ENCODE peak calls at places on chromosomes 12 and 14, in six cellular contexts. One of them, this sample, is unnamed.

GRCh38 chr12:50394469-50395029 is 1.9 kb downstream of the FAM186A start:
- DNase-seq in IMR-90: no peak
- DNase-seq in H9: no peak
- DNase-seq in keratinocyte: no peak
- DNase-seq in HCT116: no peak
- DNase-seq in GM12878: no peak
- DNase-seq in this sample: no peak

GRCh38 chr12:104458645-104459555 is 2.2 kb downstream of the CHST11 start:
- DNase-seq in IMR-90: no peak
- DNase-seq in H9: no peak
- DNase-seq in keratinocyte: no peak
- DNase-seq in HCT116: no peak
- DNase-seq in GM12878: no peak
- DNase-seq in this sample: peak; percentile 81

GRCh38 chr14:61598980-61599379 is 96.3 kb upstream of the HIF1A start:
- DNase-seq in IMR-90: no peak
- DNase-seq in H9: no peak
- DNase-seq in keratinocyte: no peak
- DNase-seq in HCT116: no peak
- DNase-seq in GM12878: no peak
- DNase-seq in this sample: peak; percentile 65

GRCh38 chr12:106106892-106107291 is 31.9 kb downstream of the NUAK1 start:
- DNase-seq in IMR-90: peak; percentile 58
- DNase-seq in H9: no peak
- DNase-seq in keratinocyte: no peak
- DNase-seq in HCT116: no peak
- DNase-seq in GM12878: no peak
- DNase-seq in this sample: no peak

GRCh38 chr12:50564240-50564947 is 59.6 kb downstream of the DIP2B start:
- DNase-seq in IMR-90: no peak
- DNase-seq in H9: no peak
- DNase-seq in keratinocyte: no peak
- DNase-seq in HCT116: no peak
- DNase-seq in GM12878: no peak
- DNase-seq in this sample: no peak

GRCh38 chr12:56377989-56378316 is 15.3 kb upstream of the APOF start:
- DNase-seq in IMR-90: no peak
- DNase-seq in H9: no peak
- DNase-seq in keratinocyte: no peak
- DNase-seq in HCT116: no peak
- DNase-seq in GM12878: no peak
- DNase-seq in this sample: no peak

GRCh38 chr12:88306471-88307069 is 164.5 kb downstream of the TMTC3 start:
- DNase-seq in IMR-90: no peak
- DNase-seq in H9: no peak
- DNase-seq in keratinocyte: no peak
- DNase-seq in HCT116: no peak
- DNase-seq in GM12878: no peak
- DNase-seq in this sample: no peak

GRCh38 chr12:63400746-63401145 is 249.7 kb upstream of the AVPR1A start:
- DNase-seq in IMR-90: peak; percentile 24
- DNase-seq in H9: no peak
- DNase-seq in keratinocyte: no peak
- DNase-seq in HCT116: no peak
- DNase-seq in GM12878: no peak
- DNase-seq in this sample: no peak

GRCh38 chr14:53536446-53536845 is 383.3 kb upstream of the DDHD1 start:
- DNase-seq in IMR-90: no peak
- DNase-seq in H9: no peak
- DNase-seq in keratinocyte: no peak
- DNase-seq in HCT116: no peak
- DNase-seq in GM12878: no peak
- DNase-seq in this sample: no peak

GRCh38 chr12:43847427-43847826 is 11.5 kb downstream of the TMEM117 start:
- DNase-seq in IMR-90: peak; percentile 41
- DNase-seq in H9: no peak
- DNase-seq in keratinocyte: peak; percentile 50
- DNase-seq in HCT116: no peak
- DNase-seq in GM12878: no peak
- DNase-seq in this sample: no peak

GRCh38 chr12:122189626-122190475 is 6.9 kb downstream of the LRRC43 start:
- DNase-seq in IMR-90: no peak
- DNase-seq in H9: no peak
- DNase-seq in keratinocyte: no peak
- DNase-seq in HCT116: no peak
- DNase-seq in GM12878: no peak
- DNase-seq in this sample: no peak

GRCh38 chr12:79634957-79635471 is 55.8 kb downstream of the PAWR start:
- DNase-seq in IMR-90: no peak
- DNase-seq in H9: no peak
- DNase-seq in keratinocyte: peak; percentile 61
- DNase-seq in HCT116: no peak
- DNase-seq in GM12878: no peak
- DNase-seq in this sample: no peak

GRCh38 chr12:56645201-56645716 is 525 bp downstream of the ATP5F1B start:
- DNase-seq in IMR-90: no peak
- DNase-seq in H9: no peak
- DNase-seq in keratinocyte: no peak
- DNase-seq in HCT116: no peak
- DNase-seq in GM12878: no peak
- DNase-seq in this sample: peak; percentile 25

GRCh38 chr12:47717443-47718193 is 7.7 kb downstream of the ENDOU start:
- DNase-seq in IMR-90: peak; percentile 85
- DNase-seq in H9: peak; percentile 94
- DNase-seq in keratinocyte: no peak
- DNase-seq in HCT116: no peak
- DNase-seq in GM12878: no peak
- DNase-seq in this sample: peak; percentile 53

GRCh38 chr12:27970981-27971489 is 1.5 kb downstream of the PTHLH start:
- DNase-seq in IMR-90: no peak
- DNase-seq in H9: peak; percentile 62
- DNase-seq in keratinocyte: no peak
- DNase-seq in HCT116: no peak
- DNase-seq in GM12878: no peak
- DNase-seq in this sample: no peak

GRCh38 chr14:104693482-104694431 is 4.3 kb downstream of the INF2 start:
- DNase-seq in IMR-90: no peak
- DNase-seq in H9: no peak
- DNase-seq in keratinocyte: no peak
- DNase-seq in HCT116: no peak
- DNase-seq in GM12878: no peak
- DNase-seq in this sample: no peak

GRCh38 chr14:88270781-88271180 is 52.3 kb downstream of the KCNK10 start:
- DNase-seq in IMR-90: no peak
- DNase-seq in H9: peak; percentile 72
- DNase-seq in keratinocyte: no peak
- DNase-seq in HCT116: no peak
- DNase-seq in GM12878: no peak
- DNase-seq in this sample: no peak

GRCh38 chr12:23781118-23781517 is 168.4 kb downstream of the SOX5 start:
- DNase-seq in IMR-90: no peak
- DNase-seq in H9: no peak
- DNase-seq in keratinocyte: no peak
- DNase-seq in HCT116: no peak
- DNase-seq in GM12878: no peak
- DNase-seq in this sample: no peak

GRCh38 chr12:49538740-49539403 is at the start of gene KCNH3:
- DNase-seq in IMR-90: peak; percentile 41
- DNase-seq in H9: peak; percentile 82
- DNase-seq in keratinocyte: no peak
- DNase-seq in HCT116: peak; percentile 37
- DNase-seq in GM12878: no peak
- DNase-seq in this sample: peak; percentile 79

GRCh38 chr12:95601091-95601490 is 49.8 kb upstream of the USP44 start:
- DNase-seq in IMR-90: no peak
- DNase-seq in H9: no peak
- DNase-seq in keratinocyte: no peak
- DNase-seq in HCT116: no peak
- DNase-seq in GM12878: no peak
- DNase-seq in this sample: no peak

GRCh38 chr12:92002195-92002649 is 143.4 kb downstream of the BTG1 start:
- DNase-seq in IMR-90: peak; percentile 34
- DNase-seq in H9: no peak
- DNase-seq in keratinocyte: no peak
- DNase-seq in HCT116: no peak
- DNase-seq in GM12878: no peak
- DNase-seq in this sample: no peak

GRCh38 chr12:104414581-104415305 is 42.0 kb upstream of the CHST11 start:
- DNase-seq in IMR-90: no peak
- DNase-seq in H9: peak; percentile 85
- DNase-seq in keratinocyte: no peak
- DNase-seq in HCT116: peak; percentile 71
- DNase-seq in GM12878: no peak
- DNase-seq in this sample: no peak

GRCh38 chr14:34364201-34364600 is 97.8 kb downstream of the SPTSSA start:
- DNase-seq in IMR-90: no peak
- DNase-seq in H9: no peak
- DNase-seq in keratinocyte: peak; percentile 75
- DNase-seq in HCT116: no peak
- DNase-seq in GM12878: no peak
- DNase-seq in this sample: no peak

GRCh38 chr14:34368971-34369665 is 92.9 kb downstream of the SPTSSA start:
- DNase-seq in IMR-90: no peak
- DNase-seq in H9: no peak
- DNase-seq in keratinocyte: no peak
- DNase-seq in HCT116: no peak
- DNase-seq in GM12878: no peak
- DNase-seq in this sample: no peak

GRCh38 chr14:34365309-34365915 is 96.6 kb downstream of the SPTSSA start:
- DNase-seq in IMR-90: peak; percentile 13
- DNase-seq in H9: no peak
- DNase-seq in keratinocyte: no peak
- DNase-seq in HCT116: no peak
- DNase-seq in GM12878: no peak
- DNase-seq in this sample: no peak

GRCh38 chr14:34372766-34373165 is 89.3 kb downstream of the SPTSSA start:
- DNase-seq in IMR-90: no peak
- DNase-seq in H9: no peak
- DNase-seq in keratinocyte: no peak
- DNase-seq in HCT116: no peak
- DNase-seq in GM12878: no peak
- DNase-seq in this sample: no peak

DNA sequence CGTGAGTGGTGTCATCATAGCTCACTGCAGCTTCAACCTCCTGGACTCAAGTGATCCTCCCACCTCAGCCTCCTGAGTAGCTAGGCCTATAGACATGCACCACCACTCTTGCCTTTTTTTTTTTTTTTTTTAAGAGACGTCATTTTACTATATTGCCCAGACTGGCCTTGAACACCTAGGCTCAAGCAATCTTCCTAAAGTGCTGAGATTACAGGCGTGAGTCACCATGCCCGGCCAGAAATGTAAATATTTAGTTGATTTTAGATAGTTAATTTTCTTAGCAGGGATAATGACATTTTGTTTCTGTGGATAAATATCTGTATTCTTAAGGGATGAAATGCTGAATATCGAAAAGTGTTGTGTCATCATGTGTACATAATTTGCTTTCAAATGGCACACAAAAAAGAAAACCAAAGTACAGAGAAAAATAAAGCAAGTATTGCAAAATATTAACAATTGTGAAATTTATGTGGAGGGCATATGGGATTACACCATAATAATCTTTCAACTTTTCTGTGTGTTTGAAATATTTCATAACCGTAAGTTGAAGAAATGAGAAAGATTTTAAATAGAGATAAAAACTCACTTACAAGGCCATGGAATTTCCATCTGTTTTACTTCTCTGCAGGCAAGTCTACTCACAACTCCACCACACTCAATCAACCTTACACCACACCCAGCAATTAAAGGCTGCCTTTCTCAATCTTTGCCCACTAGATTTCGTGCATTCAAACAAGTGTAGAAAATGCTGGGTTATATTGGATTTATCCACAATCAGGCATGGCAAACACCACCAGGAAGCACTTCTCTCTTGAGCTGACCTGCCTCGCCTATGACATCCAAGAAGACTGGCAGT is 93.7 kb downstream of the SPTSSA start:
- DNase-seq in IMR-90: peak; percentile 10
- DNase-seq in H9: no peak
- DNase-seq in keratinocyte: no peak
- DNase-seq in HCT116: no peak
- DNase-seq in GM12878: no peak
- DNase-seq in this sample: no peak
- H2AFZ ChIP-seq in IMR-90: no peak overlapping the region
- H2AFZ ChIP-seq in H9: no peak overlapping the region
- H2AFZ ChIP-seq in keratinocyte: no peak overlapping the region
- H2AFZ ChIP-seq in HCT116: no peak overlapping the region
- H2AFZ ChIP-seq in GM12878: no peak overlapping the region
- H2AFZ ChIP-seq in this sample: no peak overlapping the region

GRCh38 chr12:58924652-58925051 is 4.3 kb upstream of the LRIG3 start:
- DNase-seq in IMR-90: no peak
- DNase-seq in H9: no peak
- DNase-seq in keratinocyte: no peak
- DNase-seq in HCT116: no peak
- DNase-seq in GM12878: no peak
- DNase-seq in this sample: no peak
- H3K4me1 ChIP-seq in IMR-90: no peaks in the 10 kb centered on the region
- H3K4me1 ChIP-seq in H9: no peaks in the 10 kb centered on the region
- H3K4me1 ChIP-seq in keratinocyte: peaks cover 20% of the 10 kb centered on the region
- H3K4me1 ChIP-seq in HCT116: peaks cover 8% of the 10 kb centered on the region
- H3K4me1 ChIP-seq in GM12878: peaks cover 3% of the 10 kb centered on the region
- H3K4me1 ChIP-seq in this sample: no peaks in the 10 kb centered on the region

GRCh38 chr12:13980548-13981295 is 680 bp downstream of the GRIN2B start:
- DNase-seq in IMR-90: no peak
- DNase-seq in H9: peak; percentile 53
- DNase-seq in keratinocyte: no peak
- DNase-seq in HCT116: no peak
- DNase-seq in GM12878: no peak
- DNase-seq in this sample: no peak
- H2AFZ ChIP-seq in IMR-90: no peak overlapping the region
- H2AFZ ChIP-seq in H9: no peak overlapping the region
- H2AFZ ChIP-seq in keratinocyte: no peak overlapping the region
- H2AFZ ChIP-seq in HCT116: peak overlapping the region; percentile 81
- H2AFZ ChIP-seq in GM12878: no peak overlapping the region
- H2AFZ ChIP-seq in this sample: peak overlapping the region; percentile 28

DNA sequence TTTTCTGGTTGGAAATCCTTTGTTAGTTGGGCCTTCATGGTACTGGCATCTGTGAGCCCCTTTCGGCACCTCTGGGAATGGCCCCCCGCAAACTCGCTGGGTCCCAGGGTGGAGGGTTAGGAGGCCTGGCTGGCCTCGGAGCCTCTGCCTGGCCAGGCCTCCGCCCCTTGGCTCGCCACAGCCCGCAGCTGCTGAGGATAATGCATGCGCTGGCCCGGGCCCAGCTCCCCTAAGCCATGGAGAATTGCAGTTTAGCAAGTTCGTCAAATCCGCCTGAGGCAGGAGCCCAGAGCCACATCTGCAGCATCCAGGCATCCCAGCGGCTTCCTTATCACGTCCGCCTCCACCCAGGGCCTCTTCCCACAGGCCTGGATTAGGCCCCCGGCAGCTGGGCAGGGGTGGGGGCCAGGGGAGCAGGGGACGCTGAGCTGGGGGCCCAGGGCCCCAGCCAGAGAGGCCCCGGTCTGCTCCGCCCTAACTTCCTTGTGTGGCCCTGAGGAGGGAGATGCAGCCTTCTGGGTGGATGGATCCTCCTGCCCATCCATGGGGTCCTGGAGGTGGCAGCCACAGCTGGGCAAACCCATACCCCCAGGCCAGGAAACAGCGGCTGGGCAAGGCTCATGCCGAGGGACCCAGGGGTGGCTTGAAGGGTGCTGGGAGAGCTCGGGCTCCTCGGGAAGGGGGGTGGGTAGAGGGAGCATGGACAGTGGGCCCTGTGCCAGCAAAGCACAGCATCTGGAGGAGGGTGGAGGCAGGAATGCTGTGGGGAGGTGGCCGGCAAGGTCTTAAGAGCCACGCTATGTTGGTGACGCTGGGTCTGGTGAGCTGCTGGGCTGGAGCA is 48.5 kb upstream of the DLK1 start:
- DNase-seq in IMR-90: peak; percentile 52
- DNase-seq in H9: no peak
- DNase-seq in keratinocyte: no peak
- DNase-seq in HCT116: no peak
- DNase-seq in GM12878: no peak
- DNase-seq in this sample: no peak
- H3K4me1 ChIP-seq in IMR-90: peaks cover 10% of the 10 kb centered on the region
- H3K4me1 ChIP-seq in H9: no peaks in the 10 kb centered on the region
- H3K4me1 ChIP-seq in keratinocyte: peaks cover 22% of the 10 kb centered on the region
- H3K4me1 ChIP-seq in HCT116: peaks cover 11% of the 10 kb centered on the region
- H3K4me1 ChIP-seq in GM12878: no peaks in the 10 kb centered on the region
- H3K4me1 ChIP-seq in this sample: no peaks in the 10 kb centered on the region

This sample was measured in MM.1S.